ENCODE peak calls at places on chromosomes 6 and 20, in four cellular contexts. R is GM23248; O is IMR-90; H is CD8-positive, alpha-beta T cell. N is an unnamed sample.
A peak's percentile ranks its signal among the peaks of the same experiment; 100 is the strongest.

GRCh38 chr6:98977606-98978292 is 30.0 kb upstream of the FBXL4 start:
- DNase-seq in R (no peak), O (no peak), H (no peak), N (no peak)

GRCh38 chr6:159444073-159444472 is 249.0 kb downstream of the SOD2 start:
- DNase-seq in R (no peak), O (no peak), H (no peak), N (peak; percentile 9)

GRCh38 chr6:26183581-26184408 is 96.6 kb downstream of the HFE start:
- DNase-seq in R (peak; percentile 64), O (peak; percentile 92), H (no peak), N (peak; percentile 49)

GRCh38 chr6:14797875-14798593 is 447.8 kb upstream of the JARID2 start:
- DNase-seq in R (peak; percentile 9), O (no peak), H (no peak), N (no peak)

GRCh38 chr20:53943522-53944291 is 126.7 kb downstream of the BCAS1 start:
- DNase-seq in R (peak; percentile 66), O (peak; percentile 39), H (peak; percentile 12), N (no peak)

GRCh38 chr20:2261105-2261504 is 34.7 kb upstream of the TGM3 start:
- DNase-seq in R (peak; percentile 23), O (no peak), H (no peak), N (no peak)

GRCh38 chr6:5398530-5398929 is 137.2 kb downstream of the FARS2 start:
- DNase-seq in R (peak; percentile 63), O (peak; percentile 61), H (no peak), N (peak; percentile 27)

GRCh38 chr6:35497571-35498406 is 910 bp upstream of the TEAD3 start:
- DNase-seq in R (peak; percentile 78), O (peak; percentile 75), H (no peak), N (peak; percentile 60)

GRCh38 chr6:75296811-75297779 is 12.5 kb upstream of the TMEM30A start:
- DNase-seq in R (peak; percentile 61), O (peak; percentile 71), H (no peak), N (no peak)

GRCh38 chr6:158718431-158719126 is 68.7 kb downstream of the SYTL3 start:
- DNase-seq in R (peak; percentile 41), O (no peak), H (no peak), N (peak; percentile 26)

GRCh38 chr6:128491643-128492206 is 28.7 kb downstream of the PTPRK start:
- DNase-seq in R (no peak), O (peak; percentile 65), H (no peak), N (peak; percentile 86)

GRCh38 chr20:57662028-57662312 is 41.7 kb upstream of the ZBP1 start:
- DNase-seq in R (no peak), O (no peak), H (no peak), N (no peak)

GRCh38 chr20:21100590-21101452 is 5.3 kb downstream of the LINC00237 start:
- DNase-seq in R (peak; percentile 26), O (peak; percentile 2), H (no peak), N (no peak)

GRCh38 chr6:83096791-83097190 is 29.3 kb downstream of the DOP1A start:
- DNase-seq in R (peak; percentile 49), O (peak; percentile 32), H (no peak), N (peak; percentile 9)

GRCh38 chr20:62349537-62350097 is 17.5 kb downstream of the LAMA5 start:
- DNase-seq in R (peak; percentile 29), O (no peak), H (no peak), N (no peak)
- H3K36me3 ChIP-seq in R (no peaks in the 10 kb centered on the region), O (peaks cover 9% of the 10 kb centered on the region), H (no peaks in the 10 kb centered on the region), N (peaks cover 60% of the 10 kb centered on the region)

DNA sequence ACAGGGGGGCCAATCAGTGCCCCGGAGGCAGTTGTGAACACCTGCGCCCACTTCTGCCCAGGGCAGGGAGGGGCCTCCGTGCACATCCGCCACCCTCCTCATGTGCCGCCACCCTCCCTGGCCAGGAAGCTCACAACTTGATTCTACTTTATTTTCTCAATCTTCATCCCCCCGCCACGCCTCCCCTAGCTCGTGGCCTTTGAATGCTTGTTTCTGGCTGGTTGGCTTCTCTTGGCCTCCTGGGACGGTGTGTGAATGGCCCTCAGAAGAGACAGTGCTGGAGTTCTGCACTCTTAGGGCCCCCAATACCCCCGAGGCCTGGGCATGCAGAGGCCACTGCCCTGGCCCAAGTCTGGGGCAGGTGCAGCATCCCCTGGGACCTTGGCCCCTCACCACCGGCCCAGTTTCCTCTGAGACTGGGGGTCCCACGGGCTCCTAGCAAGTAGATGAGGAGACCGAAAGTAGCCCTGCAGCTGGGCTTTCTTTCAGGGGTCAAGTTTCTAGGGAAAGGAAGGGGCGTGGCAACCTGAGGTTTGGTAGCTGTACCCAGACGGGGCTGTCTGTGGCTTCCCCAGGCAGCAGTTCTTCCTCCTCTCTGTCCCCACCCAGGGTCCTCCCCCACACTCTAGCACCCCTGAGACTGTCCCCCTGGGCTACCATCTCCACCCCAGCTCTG is 1.3 kb downstream of the RGS19 start:
- DNase-seq in R (no peak), O (no peak), H (no peak), N (no peak)
- H3K4me3 ChIP-seq in R (peak overlapping the region; percentile 78), O (no peak overlapping the region), H (peak overlapping the region; percentile 85), N (no peak overlapping the region)

DNA sequence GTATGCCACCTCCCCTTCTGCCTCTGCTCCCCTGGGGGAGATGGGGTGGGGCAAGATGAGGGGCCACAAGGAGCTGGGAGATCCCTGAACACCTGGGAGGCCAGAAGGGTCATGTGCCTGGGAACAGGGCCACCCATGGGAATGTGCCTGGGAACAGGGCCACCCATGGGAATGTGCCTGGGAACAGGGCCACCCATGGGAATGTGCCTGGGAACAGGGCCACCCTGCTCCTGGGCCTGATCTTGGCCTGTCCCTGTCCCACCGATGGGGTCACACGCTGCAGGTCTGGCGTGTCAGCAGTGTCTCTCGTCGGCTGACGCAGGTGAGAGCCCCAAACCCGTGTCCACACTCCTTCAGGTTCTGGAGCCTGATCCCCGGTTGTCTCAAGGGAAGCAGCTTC is 4.4 kb downstream of the RGS19 start:
- DNase-seq in R (no peak), O (no peak), H (no peak), N (no peak)
- H3K36me3 ChIP-seq in R (no peaks in the 10 kb centered on the region), O (peaks cover 26% of the 10 kb centered on the region), H (peaks cover 11% of the 10 kb centered on the region), N (no peaks in the 10 kb centered on the region)

DNA sequence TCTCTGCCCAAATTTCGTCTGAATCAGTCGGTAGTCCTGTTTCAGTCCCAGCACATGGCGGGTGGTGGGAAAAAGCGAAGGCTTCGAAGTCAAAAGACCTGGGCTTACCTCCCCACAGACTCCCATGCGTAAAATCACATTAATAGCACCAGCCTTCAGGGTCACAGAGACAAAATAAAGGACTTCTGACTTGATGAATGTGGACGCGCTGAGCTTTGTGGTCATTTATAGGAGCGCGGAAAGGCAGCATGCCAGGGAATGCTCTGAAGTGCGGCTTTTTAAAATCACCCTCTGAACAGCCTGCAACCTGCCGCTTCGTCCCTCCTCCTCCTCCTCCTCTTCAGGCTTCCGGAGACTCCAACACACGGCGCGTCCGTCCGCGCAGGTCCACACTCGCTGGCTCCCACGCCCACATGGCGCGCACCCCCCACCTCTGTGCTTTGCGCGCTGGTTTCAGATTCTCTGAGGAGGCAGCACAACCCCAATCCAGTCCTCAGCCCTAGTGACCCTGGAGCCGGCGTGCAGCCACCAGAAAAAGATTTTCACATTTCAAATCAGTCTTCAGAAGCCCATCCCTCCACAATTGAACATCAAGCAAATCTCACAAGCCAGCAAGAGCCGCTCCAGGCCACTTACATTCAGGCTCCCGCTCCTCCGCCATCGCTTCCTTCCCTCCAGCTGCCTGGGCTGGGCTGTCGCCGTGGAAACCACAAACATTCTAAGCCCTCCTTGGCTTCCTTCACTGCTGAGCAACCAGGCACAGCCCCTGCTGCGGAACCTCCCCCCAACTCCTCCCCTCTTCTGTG is at the start of gene C6orf118:
- DNase-seq in R (peak; percentile 68), O (peak; percentile 59), H (no peak), N (peak; percentile 85)
- H3K4me3 ChIP-seq in R (peak within 1 kb of the TSS; percentile 71), O (peak within 1 kb of the TSS; percentile 46), H (no peak within 1 kb of the TSS), N (peak within 1 kb of the TSS; percentile 57)

N was measured in brain microvascular endothelial cell.